ENCODE peak calls at places on chromosomes 11 and 22, in seven cellular contexts. N, B, O, A, V, Q and P are unnamed samples.

GRCh38 chr11:5690736-5691135 is 1.1 kb downstream of the TRIM22 start:
- DNase-seq in V (no peak), A (no peak), O (no peak), N (peak; percentile 39), B (no peak), Q (no peak), P (no peak)

GRCh38 chr11:122711831-122712378 is 56.4 kb downstream of the UBASH3B start:
- DNase-seq in B (no peak), A (no peak), O (no peak), N (no peak), V (no peak), Q (no peak), P (no peak)

GRCh38 chr22:27252282-27253049 is 549.1 kb downstream of the MN1 start:
- DNase-seq in O (no peak), B (no peak), V (peak; percentile 55), Q (no peak), A (peak; percentile 23), N (peak; percentile 60), P (no peak)

GRCh38 chr11:47257518-47258316 is at the start of gene NR1H3:
- DNase-seq in Q (peak; percentile 94), A (no peak), B (peak; percentile 45), V (peak; percentile 34), O (peak; percentile 8), N (peak; percentile 76), P (peak; percentile 82)

GRCh38 chr11:115769891-115770290 is 265.7 kb upstream of the CADM1 start:
- DNase-seq in B (no peak), N (no peak), O (no peak), A (no peak), Q (no peak), V (no peak), P (no peak)

GRCh38 chr11:126345759-126346585 is 9.5 kb upstream of the ST3GAL4 start:
- DNase-seq in Q (no peak), B (no peak), O (peak; percentile 13), V (peak; percentile 43), N (peak; percentile 58), A (no peak), P (peak; percentile 37)

GRCh38 chr11:44471603-44472002 is 93.9 kb upstream of the CD82 start:
- DNase-seq in A (no peak), B (no peak), O (no peak), V (no peak), Q (no peak), N (no peak), P (no peak)

GRCh38 chr11:69529001-69529400 is 47.5 kb downstream of the LINC01488 start:
- DNase-seq in Q (peak; percentile 28), N (no peak), A (no peak), V (no peak), O (no peak), B (no peak), P (no peak)

GRCh38 chr11:11988099-11988651 is 20.3 kb downstream of the DKK3 start:
- DNase-seq in O (peak; percentile 56), A (no peak), B (no peak), V (no peak), Q (no peak), N (no peak), P (no peak)

GRCh38 chr11:71240865-71241691 is 11.3 kb downstream of the SHANK2 start:
- DNase-seq in V (peak; percentile 71), A (peak; percentile 62), B (peak; percentile 34), N (peak; percentile 81), Q (peak; percentile 87), O (no peak), P (no peak)

GRCh38 chr11:74806267-74806666 is 57.6 kb downstream of the RNF169 start:
- DNase-seq in V (no peak), O (peak; percentile 43), A (no peak), B (no peak), N (no peak), Q (no peak), P (no peak)

GRCh38 chr11:126603486-126603885 is 248.0 kb downstream of the ST3GAL4 start:
- DNase-seq in Q (no peak), A (no peak), O (no peak), B (no peak), V (no peak), N (no peak), P (no peak)

GRCh38 chr11:22730319-22730718 is 63.9 kb downstream of the GAS2 start:
- DNase-seq in B (no peak), A (no peak), V (peak; percentile 14), O (peak; percentile 79), N (no peak), Q (no peak), P (no peak)

GRCh38 chr11:122902951-122903350 is 20.4 kb downstream of the JHY start:
- DNase-seq in A (no peak), Q (no peak), O (no peak), B (no peak), V (no peak), N (no peak), P (no peak)

GRCh38 chr11:76759517-76759916 is 23.6 kb upstream of the TSKU start:
- DNase-seq in V (no peak), A (no peak), O (no peak), N (no peak), B (no peak), Q (no peak), P (no peak)

GRCh38 chr11:2580444-2581050 is 119.2 kb downstream of the KCNQ1OT1 start:
- DNase-seq in O (no peak), V (peak; percentile 0), N (no peak), A (no peak), B (no peak), Q (peak; percentile 37), P (no peak)

GRCh38 chr11:28228196-28228595 is 120.0 kb downstream of the METTL15 start:
- DNase-seq in V (no peak), O (no peak), N (no peak), A (no peak), B (no peak), Q (no peak), P (no peak)

GRCh38 chr11:108887436-108888238 is 222.8 kb downstream of the DDX10 start:
- DNase-seq in N (no peak), B (no peak), A (no peak), V (no peak), Q (no peak), O (no peak), P (no peak)

GRCh38 chr11:73652046-73652730 is 5.8 kb downstream of the PLEKHB1 start:
- DNase-seq in A (no peak), N (no peak), B (peak; percentile 74), Q (no peak), V (peak; percentile 91), O (peak; percentile 67), P (peak; percentile 29)

GRCh38 chr11:104556606-104557301 is 341.5 kb downstream of the CASP12 start:
- DNase-seq in B (no peak), V (no peak), N (no peak), A (no peak), Q (no peak), O (no peak), P (no peak)

GRCh38 chr11:115612331-115612730 is 108.1 kb upstream of the CADM1 start:
- DNase-seq in N (peak; percentile 47), V (no peak), O (no peak), Q (no peak), A (no peak), B (no peak), P (no peak)

GRCh38 chr11:118895093-118896039 is 11.7 kb downstream of the CXCR5 start:
- DNase-seq in V (no peak), O (peak; percentile 84), Q (peak; percentile 47), A (no peak), N (no peak), B (no peak), P (no peak)

GRCh38 chr11:121369366-121369765 is 76.8 kb downstream of the SC5D start:
- DNase-seq in O (no peak), A (no peak), V (no peak), B (no peak), Q (no peak), N (no peak), P (no peak)